ENCODE peak calls at places on chromosome 2, in seven cellular contexts. S, R, W, I, J, M and H are unnamed samples.
A peak's percentile ranks its signal among the peaks of the same experiment; 100 is the strongest.

GRCh38 chr2:128271891-128272585 is 46.6 kb downstream of the HS6ST1 start:
- DNase-seq in S (peak; percentile 16), R (no peak), W (no peak), I (no peak), J (no peak), M (no peak), H (peak; percentile 39)

GRCh38 chr2:17171446-17172049 is 346.7 kb downstream of the RAD51AP2 start:
- DNase-seq in S (no peak), R (peak; percentile 23), W (no peak), I (peak; percentile 54), J (no peak), M (no peak), H (no peak)

GRCh38 chr2:106582431-106583143 is 95.4 kb downstream of the CD8B2 start:
- DNase-seq in S (peak; percentile 42), R (peak; percentile 69), W (peak; percentile 40), I (peak; percentile 74), J (peak; percentile 84), M (peak; percentile 52), H (peak; percentile 91)

GRCh38 chr2:167898297-167898696 is 349.1 kb downstream of the STK39 start:
- DNase-seq in S (no peak), R (no peak), W (no peak), I (no peak), J (no peak), M (no peak), H (no peak)

GRCh38 chr2:46547223-46548102 is 68.1 kb downstream of the TMEM247 start:
- DNase-seq in S (no peak), R (no peak), W (no peak), I (peak; percentile 46), J (no peak), M (no peak), H (no peak)

GRCh38 chr2:190859347-190860297 is 21.0 kb upstream of the GLS start:
- DNase-seq in S (no peak), R (peak; percentile 62), W (no peak), I (peak; percentile 93), J (no peak), M (no peak), H (no peak)

GRCh38 chr2:29273004-29273703 is 157.9 kb downstream of the CLIP4 start:
- DNase-seq in S (no peak), R (no peak), W (no peak), I (no peak), J (no peak), M (no peak), H (no peak)

GRCh38 chr2:192345287-192345686 is 150.6 kb upstream of the TMEFF2 start:
- DNase-seq in S (no peak), R (no peak), W (no peak), I (no peak), J (no peak), M (no peak), H (no peak)

GRCh38 chr2:10137053-10137843 is 14.7 kb downstream of the RRM2 start:
- DNase-seq in S (no peak), R (no peak), W (no peak), I (peak; percentile 78), J (peak; percentile 15), M (no peak), H (no peak)

GRCh38 chr2:239147376-239147775 is 253.4 kb downstream of the HDAC4 start:
- DNase-seq in S (no peak), R (no peak), W (no peak), I (no peak), J (no peak), M (no peak), H (no peak)

GRCh38 chr2:188819781-188820180 is 154.4 kb upstream of the COL3A1 start:
- DNase-seq in S (no peak), R (no peak), W (no peak), I (no peak), J (no peak), M (no peak), H (no peak)

GRCh38 chr2:241228860-241229516 is 40.5 kb downstream of the ANO7 start:
- DNase-seq in S (no peak), R (no peak), W (no peak), I (no peak), J (no peak), M (no peak), H (peak; percentile 35)

GRCh38 chr2:85066874-85067351 is 66.3 kb upstream of the TCF7L1 start:
- DNase-seq in S (peak; percentile 78), R (peak; percentile 84), W (no peak), I (peak; percentile 64), J (peak; percentile 66), M (peak; percentile 31), H (peak; percentile 76)

GRCh38 chr2:17470855-17471641 is 47.2 kb downstream of the RAD51AP2 start:
- DNase-seq in S (no peak), R (peak; percentile 40), W (no peak), I (peak; percentile 75), J (no peak), M (peak; percentile 1), H (peak; percentile 13)

GRCh38 chr2:201532686-201533304 is 81.3 kb downstream of the STRADB start:
- DNase-seq in S (no peak), R (peak; percentile 93), W (no peak), I (peak; percentile 99), J (peak; percentile 41), M (peak; percentile 76), H (no peak)

GRCh38 chr2:225558425-225558824 is 158.9 kb downstream of the NYAP2 start:
- DNase-seq in S (no peak), R (no peak), W (no peak), I (no peak), J (no peak), M (no peak), H (no peak)

GRCh38 chr2:203685081-203685621 is 21.3 kb upstream of the CD28 start:
- DNase-seq in S (no peak), R (peak; percentile 94), W (no peak), I (peak; percentile 94), J (no peak), M (no peak), H (no peak)

GRCh38 chr2:207767461-207768167 is 2.1 kb downstream of the FZD5 start:
- DNase-seq in S (no peak), R (no peak), W (no peak), I (no peak), J (no peak), M (peak; percentile 25), H (peak; percentile 73)

GRCh38 chr2:126836761-126837679 is 61.7 kb upstream of the TEX51 start:
- DNase-seq in S (no peak), R (no peak), W (no peak), I (no peak), J (no peak), M (no peak), H (no peak)

GRCh38 chr2:135424849-135425248 is 106.2 kb downstream of the ZRANB3 start:
- DNase-seq in S (no peak), R (no peak), W (no peak), I (peak; percentile 12), J (no peak), M (no peak), H (no peak)

GRCh38 chr2:231907765-231908164 is 18.4 kb downstream of the NPPC start:
- DNase-seq in S (no peak), R (no peak), W (no peak), I (no peak), J (no peak), M (no peak), H (no peak)

GRCh38 chr2:224971214-224971613 is 71.1 kb downstream of the DOCK10 start:
- DNase-seq in S (no peak), R (no peak), W (no peak), I (no peak), J (no peak), M (no peak), H (peak; percentile 51)

GRCh38 chr2:99081886-99082285 is 59.6 kb upstream of the C2orf15 start:
- DNase-seq in S (no peak), R (no peak), W (no peak), I (no peak), J (no peak), M (no peak), H (no peak)

GRCh38 chr2:77797088-77797487 is 274.9 kb upstream of the LRRTM4 start:
- DNase-seq in S (no peak), R (no peak), W (no peak), I (no peak), J (no peak), M (no peak), H (peak; percentile 4)

GRCh38 chr2:212536385-212537310 is 2.0 kb downstream of the ERBB4 start:
- DNase-seq in S (peak; percentile 22), R (no peak), W (no peak), I (no peak), J (no peak), M (no peak), H (peak; percentile 34)

GRCh38 chr2:206158563-206159345 is 490 bp downstream of the NDUFS1 start:
- DNase-seq in S (no peak), R (peak; percentile 31), W (no peak), I (peak; percentile 40), J (no peak), M (no peak), H (peak; percentile 62)

GRCh38 chr2:30303094-30303493 is 71.8 kb downstream of the LBH start:
- DNase-seq in S (no peak), R (no peak), W (no peak), I (no peak), J (no peak), M (no peak), H (no peak)

GRCh38 chr2:155223781-155224406 is 525.4 kb downstream of the KCNJ3 start:
- DNase-seq in S (no peak), R (no peak), W (no peak), I (no peak), J (peak; percentile 16), M (no peak), H (peak; percentile 1)